ENCODE peak calls at places on chromosomes 4 and X, in six cellular contexts. A, G, C, X, Z and U are unnamed samples.

GRCh38 chrX:106286053-106286650 is 118.0 kb downstream of the PWWP3B start:
- DNase-seq in A (no peak), G (peak), C (no peak), X (peak), Z (peak), U (no peak)

GRCh38 chr4:62126064-62126732 is 926.1 kb downstream of the ADGRL3 start:
- DNase-seq in A (no peak), G (no peak), C (no peak), X (no peak), Z (no peak), U (no peak)

GRCh38 chr4:127479031-127479622 is 153.6 kb upstream of the INTU start:
- DNase-seq in A (peak), G (peak), C (no peak), X (peak), Z (peak), U (peak)

GRCh38 chr4:173538148-173538902 is 8.3 kb upstream of the HAND2 start:
- DNase-seq in A (no peak), G (peak), C (peak), X (peak), Z (peak), U (peak)

GRCh38 chr4:151933122-151933827 is 172.5 kb upstream of the GATB start:
- DNase-seq in A (no peak), G (no peak), C (peak), X (no peak), Z (no peak), U (no peak)

GRCh38 chr4:99690990-99691389 is 33.4 kb upstream of the C4orf54 start:
- DNase-seq in A (no peak), G (no peak), C (no peak), X (no peak), Z (no peak), U (no peak)

GRCh38 chr4:120830204-120830603 is 92.3 kb downstream of the PRDM5 start:
- DNase-seq in A (peak), G (no peak), C (no peak), X (no peak), Z (no peak), U (no peak)

GRCh38 chr4:183532823-183533222 is 28.0 kb downstream of the ING2 start:
- DNase-seq in A (peak), G (no peak), C (no peak), X (no peak), Z (peak), U (no peak)

GRCh38 chrX:29470029-29470428 is 745.3 kb upstream of the MAGEB2 start:
- DNase-seq in A (peak), G (peak), C (no peak), X (no peak), Z (peak), U (no peak)

GRCh38 chr4:38950734-38951133 is 81.5 kb downstream of the TMEM156 start:
- DNase-seq in A (peak), G (no peak), C (no peak), X (no peak), Z (no peak), U (no peak)

GRCh38 chr4:4853921-4854648 is 5.4 kb upstream of the MSX1 start:
- DNase-seq in A (no peak), G (no peak), C (no peak), X (no peak), Z (no peak), U (no peak)

GRCh38 chrX:103774070-103774642 is 2.5 kb upstream of the PLP1 start:
- DNase-seq in A (peak), G (no peak), C (no peak), X (no peak), Z (peak), U (no peak)

GRCh38 chrX:120672389-120672788 is 42.5 kb upstream of the C1GALT1C1 start:
- DNase-seq in A (peak), G (no peak), C (no peak), X (peak), Z (peak), U (no peak)

GRCh38 chr4:55359397-55359916 is 13.4 kb downstream of the SRD5A3 start:
- DNase-seq in A (no peak), G (no peak), C (peak), X (no peak), Z (no peak), U (no peak)

GRCh38 chr4:173519130-173520101 is 10.6 kb downstream of the HAND2 start:
- DNase-seq in A (no peak), G (no peak), C (peak), X (no peak), Z (peak), U (no peak)

GRCh38 chrX:19611636-19612376 is 96.5 kb upstream of the MAP3K15 start:
- DNase-seq in A (no peak), G (no peak), C (no peak), X (no peak), Z (no peak), U (no peak)

GRCh38 chrX:84956304-84956703 is 47.4 kb upstream of the APOOL start:
- DNase-seq in A (no peak), G (peak), C (no peak), X (no peak), Z (no peak), U (no peak)

GRCh38 chr4:100799767-100800539 is 282.1 kb upstream of the EMCN start:
- DNase-seq in A (no peak), G (peak), C (no peak), X (no peak), Z (no peak), U (no peak)

GRCh38 chr4:7424553-7425111 is 10.1 kb downstream of the PSAPL1 start:
- DNase-seq in A (no peak), G (no peak), C (peak), X (no peak), Z (no peak), U (no peak)

GRCh38 chrX:43756076-43756475 is 100.0 kb downstream of the MAOA start:
- DNase-seq in A (no peak), G (no peak), C (no peak), X (no peak), Z (no peak), U (no peak)

GRCh38 chrX:30309139-30309571 is at the start of gene NR0B1:
- DNase-seq in A (no peak), G (peak), C (peak), X (no peak), Z (peak), U (peak)

DNA sequence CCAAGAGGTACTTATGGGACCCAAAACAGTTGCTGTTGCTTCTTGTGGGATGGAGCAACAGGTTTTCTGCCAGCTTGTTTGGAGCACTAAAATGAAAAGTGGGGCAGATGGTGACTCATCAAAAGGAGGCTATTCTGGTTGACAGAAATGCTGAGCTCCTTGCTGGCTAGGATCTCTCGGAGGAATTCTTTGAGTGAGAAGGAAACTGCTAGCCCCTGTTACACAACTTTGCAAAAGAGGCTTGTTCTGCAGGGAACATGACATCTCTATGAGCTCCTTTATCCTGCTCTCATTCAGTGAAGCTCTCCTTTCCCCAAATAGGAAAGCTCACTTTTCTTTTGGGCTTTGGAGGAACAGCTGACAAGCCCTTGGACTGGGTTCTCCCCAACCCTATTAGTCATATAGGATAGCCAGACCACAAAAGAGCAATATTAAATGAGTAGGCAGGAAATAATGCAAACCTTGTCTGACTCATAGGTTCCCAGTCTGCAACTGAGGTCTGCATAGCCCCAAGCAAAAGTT is 108.3 kb downstream of the CDS1 start:
- DNase-seq in A (peak), G (peak), C (no peak), X (peak), Z (peak), U (no peak)
- H3K4me3 ChIP-seq in A (no peak), G (no peak), C (no peak), X (no peak), Z (no peak), U (no peak)

GRCh38 chr4:95761441-95761840 is 78.5 kb upstream of the PDHA2 start:
- DNase-seq in A (peak), G (peak), C (no peak), X (peak), Z (peak), U (no peak)
- H3K27ac ChIP-seq in A (no peak), G (no peak), C (no peak), X (no peak), Z (peak), U (no peak)

GRCh38 chr4:27123050-27123768 is 262.6 kb downstream of the STIM2 start:
- DNase-seq in A (no peak), G (peak), C (peak), X (no peak), Z (no peak), U (peak)
- H2AK5ac ChIP-seq in A (no peak), G (no peak), C (peak), X (no peak), Z (no peak), U (no peak)

GRCh38 chrX:14029425-14030247 is at the start of gene GEMIN8:
- DNase-seq in A (peak), G (peak), C (peak), X (peak), Z (peak), U (peak)

GRCh38 chrX:14029039-14029424 is 660 bp downstream of the GEMIN8 start:
- DNase-seq in A (no peak), G (peak), C (no peak), X (peak), Z (peak), U (peak)

GRCh38 chrX:14027511-14028019 is 2.1 kb downstream of the GEMIN8 start:
- DNase-seq in A (peak), G (no peak), C (no peak), X (peak), Z (peak), U (no peak)

GRCh38 chrX:14027031-14027430 is 2.7 kb downstream of the GEMIN8 start:
- DNase-seq in A (peak), G (no peak), C (no peak), X (no peak), Z (no peak), U (no peak)

DNA sequence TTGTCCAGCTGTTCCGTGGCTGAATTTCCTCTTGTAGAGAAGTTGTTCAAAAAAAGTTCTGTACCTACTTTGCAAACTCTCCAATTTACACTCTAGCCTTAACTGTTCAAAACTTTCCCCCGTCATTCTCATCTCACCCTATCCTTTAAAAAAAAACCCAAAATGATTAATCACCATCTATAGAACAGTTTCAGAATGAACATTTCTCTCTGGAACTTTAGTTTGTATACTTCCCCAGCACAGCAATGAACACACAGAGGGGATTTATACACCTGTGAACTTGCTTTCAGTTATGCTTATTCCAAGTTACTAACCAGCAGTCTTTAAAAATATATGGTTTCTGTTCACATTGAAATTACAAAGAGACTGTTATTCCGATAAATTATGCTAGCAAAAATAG is 1.2 kb downstream of the GEMIN8 start:
- DNase-seq in A (no peak), G (no peak), C (no peak), X (no peak), Z (no peak), U (no peak)
- H3K4me3 ChIP-seq in A (no peak), G (no peak), C (peak), X (no peak), Z (no peak), U (peak)

GRCh38 chrX:38336538-38337240 is 9.4 kb upstream of the RPGR start:
- DNase-seq in A (no peak), G (no peak), C (no peak), X (no peak), Z (no peak), U (no peak)
- H3K27ac ChIP-seq in A (no peak), G (no peak), C (no peak), X (no peak), Z (no peak), U (no peak)

GRCh38 chrX:24493740-24494543 is 28.9 kb downstream of the PDK3 start:
- DNase-seq in A (no peak), G (peak), C (no peak), X (no peak), Z (no peak), U (no peak)
- H2AK5ac ChIP-seq in A (no peak), G (no peak), C (no peak), X (no peak), Z (no peak), U (no peak)

GRCh38 chr4:26407466-26407865 is 82.8 kb downstream of the CCKAR start:
- DNase-seq in A (peak), G (no peak), C (no peak), X (peak), Z (no peak), U (no peak)
- H3K4me3 ChIP-seq in A (no peak), G (no peak), C (no peak), X (no peak), Z (no peak), U (no peak)

DNA sequence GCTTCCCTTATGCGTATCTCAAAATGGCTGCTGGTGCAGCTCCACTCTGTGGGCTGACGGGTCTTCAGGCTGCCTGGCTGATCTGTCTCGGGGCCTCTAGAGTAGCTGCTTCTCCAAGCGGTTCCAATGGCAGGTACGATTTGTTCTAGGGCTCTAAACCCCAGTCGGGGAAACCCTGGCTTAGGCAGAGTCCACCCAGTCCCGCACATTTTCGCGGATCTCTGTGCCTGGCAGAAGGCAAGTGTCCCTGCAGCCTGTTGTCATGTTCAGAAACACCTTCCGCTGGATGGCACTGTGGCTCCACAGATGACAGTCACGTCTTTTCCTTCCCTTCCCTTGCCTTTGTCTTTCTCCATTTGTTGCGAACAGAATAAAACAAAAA is 54.4 kb downstream of the NBDY start:
- DNase-seq in A (peak), G (no peak), C (no peak), X (peak), Z (no peak), U (no peak)
- H3K27ac ChIP-seq in A (peak), G (no peak), C (no peak), X (peak), Z (no peak), U (no peak)

GRCh38 chr4:114495471-114495928 is 103.1 kb upstream of the UGT8 start:
- DNase-seq in A (no peak), G (peak), C (peak), X (no peak), Z (no peak), U (peak)

GRCh38 chr4:114494257-114494803 is 104.3 kb upstream of the UGT8 start:
- DNase-seq in A (no peak), G (peak), C (no peak), X (no peak), Z (no peak), U (no peak)

GRCh38 chr4:114497116-114497515 is 101.5 kb upstream of the UGT8 start:
- DNase-seq in A (no peak), G (no peak), C (no peak), X (no peak), Z (no peak), U (no peak)
- H2AK5ac ChIP-seq in A (no peak), G (no peak), C (no peak), X (no peak), Z (no peak), U (no peak)

GRCh38 chr4:185656467-185656890 is 121.2 kb upstream of the PDLIM3 start:
- DNase-seq in A (peak), G (peak), C (peak), X (peak), Z (peak), U (peak)
- H3K4me3 ChIP-seq in A (no peak), G (no peak), C (no peak), X (no peak), Z (no peak), U (no peak)